ENCODE peak calls at places on chromosome 1, in seven cellular contexts. T is mesenchymal stem cell, Z is endodermal cell, H is colonic mucosa, R is OCI-LY7, S is neuronal stem cell, V is heart right ventricle. Y is an unnamed sample. For H3K4me1, the result is how much of the 10 kb centered on the place peaks cover.

GRCh38 chr1:65163193-65163805 is 15.3 kb downstream of the AK4 start:
- DNase-seq in T (no peak), Z (no peak), H (no peak), R (no peak), S (no peak), V (no peak), Y (no peak)

GRCh38 chr1:152515454-152515823 is 1.2 kb downstream of the CRCT1 start:
- DNase-seq in T (no peak), Z (no peak), H (no peak), R (no peak), S (no peak), V (no peak), Y (no peak)

GRCh38 chr1:112296908-112297307 is 99.1 kb upstream of the CTTNBP2NL start:
- DNase-seq in T (peak), Z (no peak), H (no peak), R (no peak), S (no peak), V (no peak), Y (no peak)

GRCh38 chr1:91022518-91022929 is 689 bp upstream of the ZNF644 start:
- DNase-seq in T (no peak), Z (no peak), H (no peak), R (no peak), S (no peak), V (no peak), Y (no peak)

GRCh38 chr1:33347650-33347992 is 26.7 kb upstream of the A3GALT2 start:
- DNase-seq in T (no peak), Z (no peak), H (peak), R (no peak), S (no peak), V (peak), Y (no peak)

GRCh38 chr1:70156529-70157120 is 48.8 kb downstream of the LRRC40 start:
- DNase-seq in T (peak), Z (no peak), H (no peak), R (no peak), S (no peak), V (no peak), Y (no peak)

GRCh38 chr1:75202751-75203150 is 68.6 kb downstream of the LHX8 start:
- DNase-seq in T (no peak), Z (no peak), H (no peak), R (no peak), S (no peak), V (no peak), Y (no peak)

GRCh38 chr1:208203127-208203847 is 40.9 kb downstream of the PLXNA2 start:
- DNase-seq in T (peak), Z (no peak), H (peak), R (no peak), S (no peak), V (peak), Y (no peak)

GRCh38 chr1:164765557-164765956 is 206.6 kb downstream of the PBX1 start:
- DNase-seq in T (peak), Z (no peak), H (no peak), R (no peak), S (no peak), V (no peak), Y (no peak)

GRCh38 chr1:23069149-23069548 is 49.9 kb downstream of the KDM1A start:
- DNase-seq in T (no peak), Z (no peak), H (no peak), R (no peak), S (no peak), V (no peak), Y (no peak)

GRCh38 chr1:211326528-211327340 is at the start of gene TRAF5:
- DNase-seq in T (peak), Z (peak), H (peak), R (peak), S (peak), V (peak), Y (peak)

GRCh38 chr1:64539808-64540207 is 69.9 kb downstream of the CACHD1 start:
- DNase-seq in T (no peak), Z (no peak), H (peak), R (no peak), S (no peak), V (peak), Y (no peak)

GRCh38 chr1:84152649-84153056 is 8.6 kb downstream of the PRKACB start:
- DNase-seq in T (no peak), Z (no peak), H (no peak), R (peak), S (no peak), V (no peak), Y (peak)

DNA sequence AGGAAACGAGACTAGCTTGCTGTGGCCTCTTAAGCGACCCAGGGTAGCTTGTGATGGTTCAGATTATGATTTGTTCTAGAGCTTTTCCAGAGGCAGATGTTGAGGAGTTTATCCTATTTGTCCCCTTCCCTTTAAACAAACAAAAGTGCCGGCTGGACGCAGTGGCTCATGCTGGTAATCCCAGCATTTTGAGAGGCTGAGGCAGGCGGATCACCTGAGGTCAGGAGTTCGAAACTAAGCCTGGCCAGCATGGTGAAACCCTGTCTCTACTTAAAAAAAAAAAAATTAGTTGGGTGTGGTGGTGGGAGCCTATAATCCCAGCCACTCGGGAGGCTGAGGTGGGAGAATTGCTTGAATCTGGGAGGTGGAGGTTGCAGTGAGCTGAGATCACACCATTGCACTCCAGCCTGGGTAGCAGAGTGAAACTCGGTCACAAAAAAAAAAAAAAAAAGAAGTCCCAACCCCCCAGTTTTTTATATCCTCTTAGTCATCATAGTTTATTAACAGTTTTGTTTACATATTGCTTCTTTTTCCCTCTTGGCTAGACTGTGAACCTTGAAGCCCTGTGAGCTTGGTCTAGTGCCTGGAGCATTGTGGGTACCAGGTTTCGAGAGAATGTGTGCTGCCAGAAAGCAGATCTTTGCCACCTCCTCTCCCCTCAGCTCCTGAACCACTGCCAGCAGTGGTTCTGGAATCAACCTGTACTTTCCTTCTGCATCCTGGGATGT is 29.8 kb downstream of the MAPKAPK2 start:
- DNase-seq in T (peak), Z (no peak), H (peak), R (no peak), S (no peak), V (no peak), Y (no peak)
- H3K4me1 ChIP-seq in T (under half), Z (under half), H (under half), R (half or more), S (under half), V (half or more), Y (half or more)

GRCh38 chr1:150847499-150848060 is 28.8 kb downstream of the ARNT start:
- DNase-seq in T (no peak), Z (no peak), H (no peak), R (no peak), S (no peak), V (no peak), Y (no peak)
- H3K4me3 ChIP-seq in T (no peak), Z (no peak), H (no peak), R (no peak), S (no peak), V (no peak), Y (no peak)

DNA sequence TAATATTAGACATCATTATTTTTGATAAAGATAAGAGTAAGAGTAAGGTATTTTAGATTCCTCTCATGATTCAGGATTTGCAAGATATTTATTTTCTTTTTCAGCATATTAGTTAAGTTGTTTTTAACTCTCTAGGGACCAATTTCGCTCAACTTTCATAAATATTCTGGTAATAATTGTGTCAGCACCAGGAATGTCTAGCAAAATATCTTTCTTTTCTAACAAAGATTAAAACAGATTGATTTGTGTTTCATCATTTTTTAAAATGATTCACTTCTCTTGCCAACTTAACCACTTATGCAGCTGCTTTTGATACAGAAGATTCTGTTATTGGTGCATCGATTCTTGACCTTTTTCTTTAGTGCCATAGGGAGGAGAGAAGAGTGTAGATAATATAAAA is 172.8 kb upstream of the PTGFR start:
- DNase-seq in T (no peak), Z (no peak), H (no peak), R (no peak), S (no peak), V (no peak), Y (no peak)
- H3K4me1 ChIP-seq in T (under half), Z (under half), H (under half), R (under half), S (under half), V (under half), Y (under half)

GRCh38 chr1:201546093-201546492 is 7.2 kb downstream of the NAV1 start:
- DNase-seq in T (no peak), Z (peak), H (no peak), R (no peak), S (no peak), V (no peak), Y (no peak)
- H3K4me3 ChIP-seq in T (no peak), Z (no peak), H (no peak), R (no peak), S (no peak), V (no peak), Y (no peak)

GRCh38 chr1:10033359-10033845 is 644 bp downstream of the UBE4B start:
- DNase-seq in T (peak), Z (peak), H (peak), R (peak), S (no peak), V (no peak), Y (no peak)
- H3K4me1 ChIP-seq in T (under half), Z (under half), H (under half), R (under half), S (under half), V (under half), Y (under half)

GRCh38 chr1:27360159-27361043 is 6.4 kb downstream of the MAP3K6 start:
- DNase-seq in T (no peak), Z (peak), H (peak), R (no peak), S (no peak), V (no peak), Y (peak)
- H3K4me3 ChIP-seq in T (no peak), Z (peak), H (peak), R (no peak), S (no peak), V (no peak), Y (peak)

GRCh38 chr1:17276568-17276967 is 27.7 kb downstream of the PADI3 start:
- DNase-seq in T (no peak), Z (no peak), H (no peak), R (no peak), S (no peak), V (no peak), Y (no peak)
- H3K4me1 ChIP-seq in T (under half), Z (under half), H (under half), R (under half), S (under half), V (under half), Y (under half)

DNA sequence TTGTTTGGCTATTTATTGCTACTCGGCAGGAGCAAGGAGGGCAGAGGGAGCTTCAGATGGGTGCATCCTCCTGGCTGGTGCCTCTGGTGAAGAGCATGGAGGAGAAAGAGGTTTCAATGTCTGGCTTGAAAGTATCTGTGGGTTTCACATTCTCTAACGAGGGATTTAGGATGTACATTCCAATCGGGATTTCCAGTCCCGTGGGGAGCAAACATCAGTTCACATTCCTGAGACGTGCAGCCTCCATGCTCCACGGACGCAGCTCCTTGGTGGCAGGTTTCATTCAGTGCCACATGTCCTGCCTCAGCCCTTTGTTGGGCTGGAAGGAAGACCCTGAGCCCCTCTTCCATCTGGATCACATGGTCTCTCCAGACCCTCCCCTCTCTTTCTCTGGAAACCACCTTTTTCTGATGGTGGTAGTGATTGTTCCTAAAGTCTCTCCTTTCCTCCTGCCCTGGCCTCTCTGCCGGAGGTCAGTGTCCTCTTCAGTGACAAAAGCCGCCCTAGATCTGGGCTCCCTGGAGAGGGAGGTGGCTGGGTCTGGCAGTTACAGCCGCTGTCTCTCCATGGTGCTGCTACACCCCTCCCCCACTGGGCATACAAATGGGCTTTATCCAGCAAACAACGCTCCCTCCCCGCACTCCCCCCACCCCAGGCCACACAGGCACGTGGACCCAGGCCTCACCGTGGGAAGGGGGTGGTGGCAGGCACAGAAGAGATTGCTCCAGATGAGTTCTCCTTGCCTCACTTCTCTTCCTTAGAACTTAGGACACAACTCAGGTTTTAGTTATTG is 829 bp upstream of the CA14 start:
- DNase-seq in T (peak), Z (peak), H (no peak), R (no peak), S (peak), V (no peak), Y (no peak)
- H3K4me3 ChIP-seq in T (no peak), Z (peak), H (no peak), R (no peak), S (peak), V (no peak), Y (no peak)

Y was measured in CD4-positive, CD25-positive, alpha-beta regulatory T cell.